ENCODE peak calls at places on chromosomes 11 and 22, in nine cellular contexts. One of them, this sample, is unnamed.

GRCh38 chr22:36332623-36333331 is 55.0 kb downstream of the MYH9 start:
- DNase-seq in heart right ventricle: no peak
- DNase-seq in cardiac muscle cell: peak; percentile 67
- DNase-seq in naive thymus-derived CD4-positive, alpha-beta T cell: peak; percentile 62
- DNase-seq in A673: peak; percentile 42
- DNase-seq in sigmoid colon: no peak
- DNase-seq in A549: no peak
- DNase-seq in IMR-90: peak; percentile 83
- DNase-seq in small intestine: no peak
- DNase-seq in this sample: no peak

GRCh38 chr11:67060111-67060522 is 3.5 kb downstream of the RHOD start:
- DNase-seq in small intestine: no peak
- DNase-seq in A673: no peak
- DNase-seq in sigmoid colon: no peak
- DNase-seq in naive thymus-derived CD4-positive, alpha-beta T cell: no peak
- DNase-seq in heart right ventricle: no peak
- DNase-seq in IMR-90: peak; percentile 36
- DNase-seq in cardiac muscle cell: no peak
- DNase-seq in A549: peak; percentile 91
- DNase-seq in this sample: no peak

GRCh38 chr11:34501962-34502361 is 11.6 kb downstream of the ELF5 start:
- DNase-seq in sigmoid colon: no peak
- DNase-seq in naive thymus-derived CD4-positive, alpha-beta T cell: no peak
- DNase-seq in small intestine: no peak
- DNase-seq in cardiac muscle cell: no peak
- DNase-seq in IMR-90: no peak
- DNase-seq in A549: no peak
- DNase-seq in heart right ventricle: no peak
- DNase-seq in A673: no peak
- DNase-seq in this sample: peak; percentile 52

GRCh38 chr22:39317084-39317755 is 2.2 kb downstream of the RPL3 start:
- DNase-seq in A549: no peak
- DNase-seq in small intestine: no peak
- DNase-seq in cardiac muscle cell: no peak
- DNase-seq in heart right ventricle: no peak
- DNase-seq in naive thymus-derived CD4-positive, alpha-beta T cell: no peak
- DNase-seq in A673: no peak
- DNase-seq in IMR-90: no peak
- DNase-seq in sigmoid colon: no peak
- DNase-seq in this sample: no peak

GRCh38 chr11:64844330-64845124 is at the start of gene CDC42BPG:
- DNase-seq in heart right ventricle: no peak
- DNase-seq in A549: peak; percentile 87
- DNase-seq in cardiac muscle cell: peak; percentile 76
- DNase-seq in sigmoid colon: no peak
- DNase-seq in IMR-90: peak; percentile 46
- DNase-seq in A673: peak; percentile 82
- DNase-seq in naive thymus-derived CD4-positive, alpha-beta T cell: peak; percentile 79
- DNase-seq in small intestine: peak; percentile 91
- DNase-seq in this sample: peak; percentile 78

GRCh38 chr11:89327885-89328284 is 150.2 kb downstream of the TYR start:
- DNase-seq in naive thymus-derived CD4-positive, alpha-beta T cell: no peak
- DNase-seq in A673: no peak
- DNase-seq in small intestine: no peak
- DNase-seq in sigmoid colon: no peak
- DNase-seq in IMR-90: no peak
- DNase-seq in cardiac muscle cell: no peak
- DNase-seq in A549: no peak
- DNase-seq in heart right ventricle: no peak
- DNase-seq in this sample: no peak

GRCh38 chr11:27720277-27720830 is 20.1 kb upstream of the BDNF start:
- DNase-seq in small intestine: no peak
- DNase-seq in A673: peak; percentile 90
- DNase-seq in IMR-90: peak; percentile 68
- DNase-seq in naive thymus-derived CD4-positive, alpha-beta T cell: no peak
- DNase-seq in heart right ventricle: peak; percentile 40
- DNase-seq in sigmoid colon: no peak
- DNase-seq in A549: peak; percentile 67
- DNase-seq in cardiac muscle cell: peak; percentile 89
- DNase-seq in this sample: no peak

GRCh38 chr11:119094816-119095065 is 6.9 kb downstream of the DPAGT1 start:
- DNase-seq in IMR-90: peak; percentile 86
- DNase-seq in cardiac muscle cell: peak; percentile 86
- DNase-seq in A673: peak; percentile 83
- DNase-seq in heart right ventricle: peak; percentile 79
- DNase-seq in small intestine: peak; percentile 82
- DNase-seq in naive thymus-derived CD4-positive, alpha-beta T cell: no peak
- DNase-seq in A549: no peak
- DNase-seq in sigmoid colon: peak; percentile 94
- DNase-seq in this sample: no peak

GRCh38 chr22:27251563-27251962 is 550.0 kb downstream of the MN1 start:
- DNase-seq in A549: no peak
- DNase-seq in A673: no peak
- DNase-seq in small intestine: peak; percentile 4
- DNase-seq in cardiac muscle cell: no peak
- DNase-seq in heart right ventricle: no peak
- DNase-seq in naive thymus-derived CD4-positive, alpha-beta T cell: no peak
- DNase-seq in sigmoid colon: no peak
- DNase-seq in IMR-90: no peak
- DNase-seq in this sample: no peak

GRCh38 chr11:4551346-4551979 is 6.5 kb downstream of the OR52M1 start:
- DNase-seq in heart right ventricle: no peak
- DNase-seq in A549: no peak
- DNase-seq in IMR-90: peak; percentile 16
- DNase-seq in sigmoid colon: no peak
- DNase-seq in cardiac muscle cell: no peak
- DNase-seq in small intestine: peak; percentile 19
- DNase-seq in A673: peak; percentile 19
- DNase-seq in naive thymus-derived CD4-positive, alpha-beta T cell: no peak
- DNase-seq in this sample: no peak

GRCh38 chr11:111733009-111733408 is 33.2 kb downstream of the PPP2R1B start:
- DNase-seq in heart right ventricle: peak; percentile 62
- DNase-seq in A673: no peak
- DNase-seq in A549: no peak
- DNase-seq in IMR-90: peak; percentile 91
- DNase-seq in small intestine: no peak
- DNase-seq in naive thymus-derived CD4-positive, alpha-beta T cell: no peak
- DNase-seq in cardiac muscle cell: no peak
- DNase-seq in sigmoid colon: peak; percentile 84
- DNase-seq in this sample: no peak

GRCh38 chr11:78034623-78035022 is 11.5 kb upstream of the KCTD14 start:
- DNase-seq in A549: no peak
- DNase-seq in A673: no peak
- DNase-seq in naive thymus-derived CD4-positive, alpha-beta T cell: no peak
- DNase-seq in IMR-90: no peak
- DNase-seq in sigmoid colon: no peak
- DNase-seq in heart right ventricle: no peak
- DNase-seq in small intestine: no peak
- DNase-seq in cardiac muscle cell: no peak
- DNase-seq in this sample: no peak

GRCh38 chr11:82117339-82117738 is 616.3 kb downstream of the FAM181B start:
- DNase-seq in IMR-90: no peak
- DNase-seq in small intestine: no peak
- DNase-seq in heart right ventricle: no peak
- DNase-seq in naive thymus-derived CD4-positive, alpha-beta T cell: no peak
- DNase-seq in A673: no peak
- DNase-seq in A549: no peak
- DNase-seq in cardiac muscle cell: no peak
- DNase-seq in sigmoid colon: no peak
- DNase-seq in this sample: no peak

GRCh38 chr11:1308745-1309497 is 511 bp downstream of the TOLLIP start:
- DNase-seq in naive thymus-derived CD4-positive, alpha-beta T cell: peak; percentile 9
- DNase-seq in IMR-90: no peak
- DNase-seq in heart right ventricle: no peak
- DNase-seq in A549: peak; percentile 49
- DNase-seq in small intestine: no peak
- DNase-seq in A673: no peak
- DNase-seq in sigmoid colon: no peak
- DNase-seq in cardiac muscle cell: no peak
- DNase-seq in this sample: no peak

GRCh38 chr22:39559456-39560105 is 11.0 kb upstream of the CACNA1I start:
- DNase-seq in cardiac muscle cell: peak; percentile 43
- DNase-seq in sigmoid colon: no peak
- DNase-seq in A549: no peak
- DNase-seq in small intestine: no peak
- DNase-seq in heart right ventricle: no peak
- DNase-seq in IMR-90: no peak
- DNase-seq in A673: no peak
- DNase-seq in naive thymus-derived CD4-positive, alpha-beta T cell: no peak
- DNase-seq in this sample: no peak

GRCh38 chr11:79116600-79116999 is 324.2 kb downstream of the TENM4 start:
- DNase-seq in A673: no peak
- DNase-seq in cardiac muscle cell: no peak
- DNase-seq in heart right ventricle: no peak
- DNase-seq in small intestine: no peak
- DNase-seq in A549: no peak
- DNase-seq in sigmoid colon: no peak
- DNase-seq in naive thymus-derived CD4-positive, alpha-beta T cell: no peak
- DNase-seq in IMR-90: no peak
- DNase-seq in this sample: no peak
- H3K27ac ChIP-seq in A673: no peak overlapping the region
- H3K27ac ChIP-seq in cardiac muscle cell: no peak overlapping the region
- H3K27ac ChIP-seq in heart right ventricle: no peak overlapping the region
- H3K27ac ChIP-seq in small intestine: no peak overlapping the region
- H3K27ac ChIP-seq in A549: no peak overlapping the region
- H3K27ac ChIP-seq in sigmoid colon: no peak overlapping the region
- H3K27ac ChIP-seq in naive thymus-derived CD4-positive, alpha-beta T cell: no peak overlapping the region
- H3K27ac ChIP-seq in IMR-90: no peak overlapping the region
- H3K27ac ChIP-seq in this sample: no peak overlapping the region

GRCh38 chr11:72494109-72494429 is 59.7 kb upstream of the CLPB start:
- DNase-seq in heart right ventricle: no peak
- DNase-seq in A549: no peak
- DNase-seq in cardiac muscle cell: no peak
- DNase-seq in small intestine: no peak
- DNase-seq in sigmoid colon: no peak
- DNase-seq in IMR-90: no peak
- DNase-seq in naive thymus-derived CD4-positive, alpha-beta T cell: no peak
- DNase-seq in A673: no peak
- DNase-seq in this sample: no peak

GRCh38 chr11:72497731-72498130 is 63.4 kb upstream of the CLPB start:
- DNase-seq in sigmoid colon: no peak
- DNase-seq in small intestine: no peak
- DNase-seq in heart right ventricle: no peak
- DNase-seq in A673: no peak
- DNase-seq in naive thymus-derived CD4-positive, alpha-beta T cell: no peak
- DNase-seq in A549: no peak
- DNase-seq in cardiac muscle cell: no peak
- DNase-seq in IMR-90: no peak
- DNase-seq in this sample: no peak

GRCh38 chr11:72491001-72491400 is 56.7 kb upstream of the CLPB start:
- DNase-seq in naive thymus-derived CD4-positive, alpha-beta T cell: no peak
- DNase-seq in A549: no peak
- DNase-seq in IMR-90: peak; percentile 4
- DNase-seq in small intestine: no peak
- DNase-seq in heart right ventricle: no peak
- DNase-seq in cardiac muscle cell: no peak
- DNase-seq in A673: no peak
- DNase-seq in sigmoid colon: no peak
- DNase-seq in this sample: no peak

GRCh38 chr11:72493426-72494108 is 59.2 kb upstream of the CLPB start:
- DNase-seq in small intestine: no peak
- DNase-seq in cardiac muscle cell: no peak
- DNase-seq in A549: no peak
- DNase-seq in naive thymus-derived CD4-positive, alpha-beta T cell: no peak
- DNase-seq in sigmoid colon: no peak
- DNase-seq in heart right ventricle: no peak
- DNase-seq in A673: no peak
- DNase-seq in IMR-90: no peak
- DNase-seq in this sample: no peak
- H3K4me3 ChIP-seq in small intestine: no peak overlapping the region
- H3K4me3 ChIP-seq in cardiac muscle cell: no peak overlapping the region
- H3K4me3 ChIP-seq in A549: no peak overlapping the region
- H3K4me3 ChIP-seq in naive thymus-derived CD4-positive, alpha-beta T cell: no peak overlapping the region
- H3K4me3 ChIP-seq in sigmoid colon: no peak overlapping the region
- H3K4me3 ChIP-seq in heart right ventricle: no peak overlapping the region
- H3K4me3 ChIP-seq in A673: no peak overlapping the region
- H3K4me3 ChIP-seq in IMR-90: no peak overlapping the region
- H3K4me3 ChIP-seq in this sample: no peak overlapping the region

GRCh38 chr22:23222875-23223565 is 42.7 kb downstream of the BCR start:
- DNase-seq in cardiac muscle cell: no peak
- DNase-seq in A549: no peak
- DNase-seq in IMR-90: no peak
- DNase-seq in heart right ventricle: no peak
- DNase-seq in sigmoid colon: no peak
- DNase-seq in small intestine: no peak
- DNase-seq in A673: no peak
- DNase-seq in naive thymus-derived CD4-positive, alpha-beta T cell: no peak
- DNase-seq in this sample: no peak
- H3K27ac ChIP-seq in cardiac muscle cell: peak overlapping the region; percentile 76
- H3K27ac ChIP-seq in A549: peak overlapping the region; percentile 55
- H3K27ac ChIP-seq in IMR-90: no peak overlapping the region
- H3K27ac ChIP-seq in heart right ventricle: peak overlapping the region; percentile 73
- H3K27ac ChIP-seq in sigmoid colon: peak overlapping the region; percentile 69
- H3K27ac ChIP-seq in small intestine: no peak overlapping the region
- H3K27ac ChIP-seq in A673: no peak overlapping the region
- H3K27ac ChIP-seq in naive thymus-derived CD4-positive, alpha-beta T cell: peak overlapping the region; percentile 70
- H3K27ac ChIP-seq in this sample: peak overlapping the region; percentile 52

GRCh38 chr11:79437274-79437980 is 3.4 kb downstream of the TENM4 start:
- DNase-seq in A673: peak; percentile 55
- DNase-seq in cardiac muscle cell: peak; percentile 89
- DNase-seq in small intestine: no peak
- DNase-seq in IMR-90: peak; percentile 57
- DNase-seq in A549: no peak
- DNase-seq in heart right ventricle: peak; percentile 56
- DNase-seq in naive thymus-derived CD4-positive, alpha-beta T cell: no peak
- DNase-seq in sigmoid colon: peak; percentile 86
- DNase-seq in this sample: peak; percentile 45
- H3K4me3 ChIP-seq in A673: peak overlapping the region; percentile 35
- H3K4me3 ChIP-seq in cardiac muscle cell: peak overlapping the region; percentile 59
- H3K4me3 ChIP-seq in small intestine: no peak overlapping the region
- H3K4me3 ChIP-seq in IMR-90: peak overlapping the region; percentile 57
- H3K4me3 ChIP-seq in A549: peak overlapping the region; percentile 44
- H3K4me3 ChIP-seq in heart right ventricle: peak overlapping the region; percentile 57
- H3K4me3 ChIP-seq in naive thymus-derived CD4-positive, alpha-beta T cell: no peak overlapping the region
- H3K4me3 ChIP-seq in sigmoid colon: peak overlapping the region; percentile 18
- H3K4me3 ChIP-seq in this sample: no peak overlapping the region